ENCODE peak calls at places on chromosomes 12 and 14, in eight cellular contexts. S is MV-4-11, W is AG09309, A is Right ventricle myocardium superior, H is astrocyte of the cerebellum, I is occipital lobe, P is NCI-H510A treated with DMSO at 0.1 percent for 48 hours, X is skeletal muscle cell. U is an unnamed sample.

GRCh38 chr12:66603981-66604380 is 74.9 kb downstream of the GRIP1 start:
- DNase-seq in W (no peak), I (no peak), X (no peak), H (no peak), P (no peak), A (no peak), S (no peak), U (no peak)

GRCh38 chr14:49641697-49642129 is 6.7 kb upstream of the DNAAF2 start:
- DNase-seq in A (no peak), S (no peak), H (no peak), P (peak), I (peak), X (no peak), W (no peak), U (no peak)

GRCh38 chr14:61598980-61599379 is 96.3 kb upstream of the HIF1A start:
- DNase-seq in X (no peak), A (no peak), W (no peak), S (no peak), I (no peak), H (no peak), P (no peak), U (no peak)

GRCh38 chr14:72646861-72647528 is 246.9 kb downstream of the DPF3 start:
- DNase-seq in H (peak), P (no peak), X (peak), W (no peak), A (no peak), I (no peak), S (no peak), U (no peak)

GRCh38 chr14:23365353-23366162 is 586 bp upstream of the EFS start:
- DNase-seq in S (no peak), I (no peak), W (no peak), A (no peak), X (no peak), P (no peak), H (no peak), U (no peak)

GRCh38 chr12:16198884-16199283 is 78.6 kb downstream of the SLC15A5 start:
- DNase-seq in H (no peak), I (no peak), A (no peak), W (no peak), P (no peak), X (no peak), S (peak), U (peak)

GRCh38 chr14:68439741-68440140 is 353.1 kb downstream of the ZFP36L1 start:
- DNase-seq in X (no peak), A (no peak), W (no peak), S (no peak), P (no peak), H (no peak), I (no peak), U (no peak)

GRCh38 chr12:111823891-111824290 is 18.1 kb upstream of the MAPKAPK5 start:
- DNase-seq in H (no peak), W (no peak), S (no peak), P (no peak), X (no peak), A (no peak), I (no peak), U (no peak)

GRCh38 chr12:77510985-77511384 is 319.7 kb upstream of the NAV3 start:
- DNase-seq in A (no peak), S (no peak), P (peak), W (no peak), I (no peak), X (no peak), H (no peak), U (no peak)

GRCh38 chr12:119594772-119595445 is 1.3 kb downstream of the TMEM233 start:
- DNase-seq in W (no peak), P (no peak), H (no peak), I (no peak), S (peak), A (peak), X (peak), U (no peak)

GRCh38 chr14:59482471-59483331 is 1.5 kb downstream of the L3HYPDH start:
- DNase-seq in P (no peak), A (no peak), S (no peak), X (peak), H (peak), W (peak), I (peak), U (no peak)

GRCh38 chr14:104766863-104767633 is 14.1 kb downstream of the SIVA1 start:
- DNase-seq in I (no peak), A (no peak), H (no peak), P (no peak), W (no peak), X (no peak), S (no peak), U (no peak)

GRCh38 chr12:122951979-122952892 is 14.0 kb downstream of the ABCB9 start:
- DNase-seq in I (peak), W (no peak), P (peak), H (peak), S (peak), X (no peak), A (peak), U (peak)

GRCh38 chr12:2336409-2336829 is 283.6 kb downstream of the CACNA1C start:
- DNase-seq in W (peak), X (peak), H (peak), A (no peak), S (peak), I (no peak), P (no peak), U (no peak)

GRCh38 chr12:2244013-2244861 is 191.4 kb downstream of the CACNA1C start:
- DNase-seq in A (no peak), W (peak), S (no peak), H (peak), P (no peak), I (peak), X (peak), U (no peak)

GRCh38 chr12:132176358-132176919 is 32.2 kb downstream of the NOC4L start:
- DNase-seq in P (no peak), I (no peak), A (peak), W (no peak), H (no peak), X (no peak), S (no peak), U (no peak)

GRCh38 chr12:53090559-53090958 is 6.9 kb upstream of the IGFBP6 start:
- DNase-seq in P (no peak), W (no peak), I (no peak), A (no peak), H (no peak), X (no peak), S (no peak), U (no peak)

U was measured in germinal center.